ENCODE peak calls at places on chromosomes 5 and 9, in nine cellular contexts. Y, Z, M, N, D, T, K, P and H are unnamed samples.

GRCh38 chr9:70525553-70525952 is 111.1 kb upstream of the KLF9 start:
- DNase-seq in Y (no peak), Z (no peak), M (no peak), N (no peak), D (no peak), T (no peak), K (no peak), P (no peak), H (no peak)

GRCh38 chr5:6831678-6832077 is 118.4 kb downstream of the TENT4A start:
- DNase-seq in Y (no peak), Z (no peak), M (no peak), N (no peak), D (no peak), T (no peak), K (no peak), P (no peak), H (no peak)

GRCh38 chr9:99264070-99264469 is 42.0 kb downstream of the SEC61B start:
- DNase-seq in Y (no peak), Z (no peak), M (no peak), N (no peak), D (no peak), T (no peak), K (no peak), P (no peak), H (no peak)

GRCh38 chr5:178419651-178420050 is 170.5 kb downstream of the COL23A1 start:
- DNase-seq in Y (no peak), Z (no peak), M (no peak), N (no peak), D (no peak), T (no peak), K (no peak), P (no peak), H (no peak)

GRCh38 chr9:88998911-88999310 is 7.6 kb downstream of the S1PR3 start:
- DNase-seq in Y (no peak), Z (no peak), M (no peak), N (peak), D (no peak), T (no peak), K (no peak), P (no peak), H (no peak)

GRCh38 chr9:72459308-72459707 is 62.1 kb upstream of the TMC1 start:
- DNase-seq in Y (no peak), Z (no peak), M (no peak), N (no peak), D (no peak), T (no peak), K (no peak), P (no peak), H (no peak)

GRCh38 chr5:14383923-14384322 is 197.7 kb upstream of the OTULINL start:
- DNase-seq in Y (no peak), Z (no peak), M (no peak), N (no peak), D (peak), T (no peak), K (no peak), P (no peak), H (no peak)

GRCh38 chr5:78670870-78671269 is 22.3 kb upstream of the LHFPL2 start:
- DNase-seq in Y (no peak), Z (no peak), M (no peak), N (no peak), D (no peak), T (no peak), K (no peak), P (no peak), H (no peak)

GRCh38 chr5:111129938-111130337 is 37.8 kb downstream of the WDR36 start:
- DNase-seq in Y (no peak), Z (no peak), M (no peak), N (no peak), D (no peak), T (no peak), K (no peak), P (no peak), H (no peak)

GRCh38 chr5:15946026-15946425 is 233.6 kb downstream of the MARCHF11 start:
- DNase-seq in Y (no peak), Z (no peak), M (no peak), N (no peak), D (no peak), T (no peak), K (no peak), P (no peak), H (no peak)

GRCh38 chr5:97553829-97554452 is 370.9 kb upstream of the RIOK2 start:
- DNase-seq in Y (no peak), Z (no peak), M (no peak), N (no peak), D (no peak), T (no peak), K (no peak), P (no peak), H (no peak)